ENCODE peak calls at places on chromosomes 6 and 20, in seven cellular contexts. One of them, this sample, is unnamed. For H3K36me3, the result is how much of the 10 kb centered on the place peaks cover.

GRCh38 chr6:170435766-170436165 is 117.3 kb downstream of the PSMB1 start:
- DNase-seq in suprapubic skin: no peak
- DNase-seq in ovary: no peak
- DNase-seq in tibial nerve: no peak
- DNase-seq in HepG2: no peak
- DNase-seq in stomach: no peak
- DNase-seq in transverse colon: no peak
- DNase-seq in this sample: no peak

GRCh38 chr6:111184827-111185567 is 97.7 kb downstream of the SLC16A10 start:
- DNase-seq in transverse colon: no peak
- DNase-seq in tibial nerve: no peak
- DNase-seq in ovary: no peak
- DNase-seq in stomach: no peak
- DNase-seq in HepG2: no peak
- DNase-seq in suprapubic skin: no peak
- DNase-seq in this sample: no peak

GRCh38 chr6:27213544-27214125 is 33.9 kb upstream of the PRSS16 start:
- DNase-seq in transverse colon: no peak
- DNase-seq in suprapubic skin: no peak
- DNase-seq in tibial nerve: no peak
- DNase-seq in HepG2: no peak
- DNase-seq in ovary: no peak
- DNase-seq in stomach: no peak
- DNase-seq in this sample: no peak

GRCh38 chr20:31516651-31517050 is 2.4 kb downstream of the HM13 start:
- DNase-seq in tibial nerve: no peak
- DNase-seq in ovary: no peak
- DNase-seq in transverse colon: no peak
- DNase-seq in stomach: no peak
- DNase-seq in suprapubic skin: no peak
- DNase-seq in HepG2: no peak
- DNase-seq in this sample: no peak

GRCh38 chr6:12286381-12287132 is 3.6 kb upstream of the EDN1 start:
- DNase-seq in HepG2: no peak
- DNase-seq in suprapubic skin: no peak
- DNase-seq in transverse colon: no peak
- DNase-seq in tibial nerve: no peak
- DNase-seq in stomach: no peak
- DNase-seq in ovary: no peak
- DNase-seq in this sample: no peak

GRCh38 chr6:156794963-156795362 is 17.8 kb downstream of the ARID1B start:
- DNase-seq in HepG2: no peak
- DNase-seq in suprapubic skin: no peak
- DNase-seq in tibial nerve: no peak
- DNase-seq in ovary: no peak
- DNase-seq in transverse colon: no peak
- DNase-seq in stomach: no peak
- DNase-seq in this sample: no peak

GRCh38 chr6:28892525-28892924 is 31.3 kb downstream of the TRIM27 start:
- DNase-seq in suprapubic skin: no peak
- DNase-seq in ovary: no peak
- DNase-seq in stomach: no peak
- DNase-seq in tibial nerve: no peak
- DNase-seq in transverse colon: no peak
- DNase-seq in HepG2: no peak
- DNase-seq in this sample: no peak

GRCh38 chr6:166556336-166556735 is 30.1 kb downstream of the RAMACL start:
- DNase-seq in stomach: no peak
- DNase-seq in transverse colon: no peak
- DNase-seq in suprapubic skin: no peak
- DNase-seq in tibial nerve: no peak
- DNase-seq in HepG2: no peak
- DNase-seq in ovary: no peak
- DNase-seq in this sample: no peak

GRCh38 chr6:117169781-117170281 is 95.5 kb upstream of the VGLL2 start:
- DNase-seq in suprapubic skin: no peak
- DNase-seq in ovary: no peak
- DNase-seq in HepG2: no peak
- DNase-seq in transverse colon: no peak
- DNase-seq in tibial nerve: no peak
- DNase-seq in stomach: no peak
- DNase-seq in this sample: no peak

GRCh38 chr6:105836889-105837288 is 249.2 kb upstream of the PRDM1 start:
- DNase-seq in stomach: no peak
- DNase-seq in suprapubic skin: no peak
- DNase-seq in ovary: no peak
- DNase-seq in HepG2: no peak
- DNase-seq in transverse colon: no peak
- DNase-seq in tibial nerve: no peak
- DNase-seq in this sample: no peak

GRCh38 chr6:44254957-44255808 is 2.1 kb downstream of the SLC35B2 start:
- DNase-seq in transverse colon: no peak
- DNase-seq in tibial nerve: no peak
- DNase-seq in HepG2: no peak
- DNase-seq in suprapubic skin: no peak
- DNase-seq in ovary: no peak
- DNase-seq in stomach: no peak
- DNase-seq in this sample: no peak

GRCh38 chr20:63216041-63216848 is at the start of gene YTHDF1:
- DNase-seq in tibial nerve: peak
- DNase-seq in HepG2: peak
- DNase-seq in transverse colon: peak
- DNase-seq in suprapubic skin: peak
- DNase-seq in stomach: peak
- DNase-seq in ovary: peak
- DNase-seq in this sample: peak

GRCh38 chr6:103672169-103672568 is 1187.5 kb downstream of the HACE1 start:
- DNase-seq in tibial nerve: no peak
- DNase-seq in ovary: no peak
- DNase-seq in stomach: no peak
- DNase-seq in HepG2: no peak
- DNase-seq in suprapubic skin: no peak
- DNase-seq in transverse colon: no peak
- DNase-seq in this sample: no peak

GRCh38 chr20:33651562-33652048 is 10.5 kb upstream of the C20orf144 start:
- DNase-seq in stomach: no peak
- DNase-seq in HepG2: no peak
- DNase-seq in transverse colon: no peak
- DNase-seq in ovary: no peak
- DNase-seq in suprapubic skin: no peak
- DNase-seq in tibial nerve: no peak
- DNase-seq in this sample: no peak

GRCh38 chr6:11363881-11364576 is 131.6 kb upstream of the NEDD9 start:
- DNase-seq in suprapubic skin: no peak
- DNase-seq in tibial nerve: no peak
- DNase-seq in stomach: no peak
- DNase-seq in HepG2: no peak
- DNase-seq in ovary: no peak
- DNase-seq in transverse colon: no peak
- DNase-seq in this sample: no peak

GRCh38 chr6:106916891-106917290 is 57.6 kb downstream of the CD24 start:
- DNase-seq in tibial nerve: no peak
- DNase-seq in stomach: no peak
- DNase-seq in suprapubic skin: no peak
- DNase-seq in HepG2: no peak
- DNase-seq in ovary: no peak
- DNase-seq in transverse colon: peak
- DNase-seq in this sample: no peak

GRCh38 chr6:149917679-149918078 is 5.2 kb downstream of the RAET1G start:
- DNase-seq in suprapubic skin: no peak
- DNase-seq in ovary: no peak
- DNase-seq in HepG2: no peak
- DNase-seq in transverse colon: no peak
- DNase-seq in stomach: no peak
- DNase-seq in tibial nerve: no peak
- DNase-seq in this sample: no peak

GRCh38 chr6:24883618-24884017 is 52.1 kb downstream of the RIPOR2 start:
- DNase-seq in stomach: no peak
- DNase-seq in ovary: no peak
- DNase-seq in transverse colon: no peak
- DNase-seq in tibial nerve: no peak
- DNase-seq in suprapubic skin: no peak
- DNase-seq in HepG2: no peak
- DNase-seq in this sample: no peak

GRCh38 chr6:32369678-32370077 is 2.0 kb downstream of the TSBP1 start:
- DNase-seq in ovary: no peak
- DNase-seq in HepG2: no peak
- DNase-seq in transverse colon: no peak
- DNase-seq in tibial nerve: no peak
- DNase-seq in suprapubic skin: no peak
- DNase-seq in stomach: no peak
- DNase-seq in this sample: no peak

GRCh38 chr6:22668717-22669116 is 99.4 kb downstream of the HDGFL1 start:
- DNase-seq in suprapubic skin: no peak
- DNase-seq in ovary: no peak
- DNase-seq in HepG2: no peak
- DNase-seq in transverse colon: no peak
- DNase-seq in tibial nerve: no peak
- DNase-seq in stomach: no peak
- DNase-seq in this sample: no peak

GRCh38 chr6:137680678-137681346 is 186.2 kb upstream of the TNFAIP3 start:
- DNase-seq in stomach: no peak
- DNase-seq in suprapubic skin: no peak
- DNase-seq in tibial nerve: no peak
- DNase-seq in HepG2: no peak
- DNase-seq in transverse colon: no peak
- DNase-seq in ovary: no peak
- DNase-seq in this sample: no peak

GRCh38 chr6:52426667-52427066 is 6.5 kb downstream of the EFHC1 start:
- DNase-seq in stomach: no peak
- DNase-seq in suprapubic skin: no peak
- DNase-seq in ovary: no peak
- DNase-seq in tibial nerve: no peak
- DNase-seq in HepG2: peak
- DNase-seq in transverse colon: no peak
- DNase-seq in this sample: no peak

GRCh38 chr6:134930463-134930862 is 19.4 kb downstream of the ALDH8A1 start:
- DNase-seq in HepG2: no peak
- DNase-seq in transverse colon: no peak
- DNase-seq in ovary: no peak
- DNase-seq in suprapubic skin: no peak
- DNase-seq in stomach: no peak
- DNase-seq in tibial nerve: no peak
- DNase-seq in this sample: no peak

GRCh38 chr20:17648782-17649730 is 33.0 kb downstream of the RRBP1 start:
- DNase-seq in transverse colon: peak
- DNase-seq in HepG2: no peak
- DNase-seq in suprapubic skin: peak
- DNase-seq in ovary: no peak
- DNase-seq in stomach: peak
- DNase-seq in tibial nerve: no peak
- DNase-seq in this sample: peak

GRCh38 chr6:30334077-30334476 is 7.3 kb downstream of the TRIM39 start:
- DNase-seq in suprapubic skin: no peak
- DNase-seq in transverse colon: no peak
- DNase-seq in HepG2: no peak
- DNase-seq in ovary: no peak
- DNase-seq in tibial nerve: no peak
- DNase-seq in stomach: no peak
- DNase-seq in this sample: no peak

DNA sequence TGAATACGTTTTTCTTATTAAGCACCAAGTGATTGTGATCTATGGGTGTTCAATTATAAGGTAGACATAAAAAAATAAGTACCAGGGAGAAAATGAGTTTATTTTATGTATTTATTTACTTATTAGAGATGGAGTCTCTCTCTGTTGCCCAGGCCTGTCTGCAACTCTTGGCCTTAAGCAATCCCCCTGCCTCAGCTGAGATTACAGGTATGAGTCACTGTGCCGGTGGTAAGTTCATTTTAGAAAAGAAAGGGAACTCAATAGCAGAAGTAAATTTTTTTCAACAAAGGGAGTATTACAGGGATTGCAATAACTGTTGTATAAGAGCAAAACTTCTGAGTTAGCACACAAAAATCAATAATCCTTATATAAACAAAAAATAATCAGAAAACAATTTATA is 98.7 kb upstream of the FUT9 start:
- DNase-seq in transverse colon: no peak
- DNase-seq in ovary: no peak
- DNase-seq in HepG2: peak
- DNase-seq in stomach: no peak
- DNase-seq in tibial nerve: no peak
- DNase-seq in suprapubic skin: no peak
- DNase-seq in this sample: no peak
- H3K36me3 ChIP-seq in transverse colon: under half
- H3K36me3 ChIP-seq in ovary: under half
- H3K36me3 ChIP-seq in HepG2: under half
- H3K36me3 ChIP-seq in stomach: under half
- H3K36me3 ChIP-seq in tibial nerve: under half
- H3K36me3 ChIP-seq in suprapubic skin: under half
- H3K36me3 ChIP-seq in this sample: under half

DNA sequence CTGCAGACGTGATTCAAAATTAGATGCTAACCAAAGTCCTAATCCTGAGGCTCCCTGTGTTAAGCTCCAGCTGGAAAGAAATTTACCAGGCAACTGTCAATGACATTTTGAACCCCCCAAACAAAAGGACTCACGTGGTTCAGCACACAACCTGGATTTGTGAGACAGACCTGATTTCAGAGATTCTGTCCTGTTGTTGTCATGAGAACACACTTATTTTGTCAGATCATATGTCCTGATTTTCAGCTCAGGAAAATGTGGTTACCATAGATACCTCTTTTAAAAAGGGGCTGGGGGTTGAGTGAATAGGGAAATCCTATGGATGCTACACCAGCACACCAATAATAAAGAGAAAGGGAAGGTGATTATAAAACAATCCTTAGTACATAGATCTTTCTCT is 61.6 kb downstream of the MTFR2 start:
- DNase-seq in ovary: no peak
- DNase-seq in transverse colon: no peak
- DNase-seq in stomach: no peak
- DNase-seq in HepG2: no peak
- DNase-seq in tibial nerve: no peak
- DNase-seq in suprapubic skin: no peak
- DNase-seq in this sample: no peak
- TF ChIP-seq EP300 in ovary: no peak
- TF ChIP-seq EP300 in transverse colon: no peak
- TF ChIP-seq EP300 in stomach: no peak
- TF ChIP-seq EP300 in HepG2: no peak
- TF ChIP-seq EP300 in tibial nerve: no peak
- TF ChIP-seq EP300 in suprapubic skin: no peak
- TF ChIP-seq EP300 in this sample: no peak

GRCh38 chr6:161596807-161597505 is 323.1 kb upstream of the AGPAT4 start:
- DNase-seq in suprapubic skin: no peak
- DNase-seq in stomach: no peak
- DNase-seq in HepG2: no peak
- DNase-seq in ovary: no peak
- DNase-seq in tibial nerve: no peak
- DNase-seq in transverse colon: no peak
- DNase-seq in this sample: no peak

GRCh38 chr6:161598896-161599295 is 325.0 kb upstream of the AGPAT4 start:
- DNase-seq in stomach: no peak
- DNase-seq in suprapubic skin: no peak
- DNase-seq in ovary: no peak
- DNase-seq in tibial nerve: no peak
- DNase-seq in transverse colon: no peak
- DNase-seq in HepG2: no peak
- DNase-seq in this sample: no peak

GRCh38 chr6:161594412-161594811 is 320.6 kb upstream of the AGPAT4 start:
- DNase-seq in stomach: no peak
- DNase-seq in HepG2: no peak
- DNase-seq in ovary: no peak
- DNase-seq in tibial nerve: no peak
- DNase-seq in suprapubic skin: no peak
- DNase-seq in transverse colon: no peak
- DNase-seq in this sample: no peak
- TF ChIP-seq POLR2A in stomach: no peak
- TF ChIP-seq POLR2A in HepG2: no peak
- TF ChIP-seq POLR2A in ovary: no peak
- TF ChIP-seq POLR2A in tibial nerve: no peak
- TF ChIP-seq POLR2A in suprapubic skin: no peak
- TF ChIP-seq POLR2A in transverse colon: no peak
- TF ChIP-seq POLR2A in this sample: no peak

GRCh38 chr6:82204010-82204409 is 43.5 kb downstream of the IBTK start:
- DNase-seq in ovary: no peak
- DNase-seq in tibial nerve: no peak
- DNase-seq in transverse colon: no peak
- DNase-seq in stomach: no peak
- DNase-seq in HepG2: no peak
- DNase-seq in suprapubic skin: no peak
- DNase-seq in this sample: no peak
- H3K36me3 ChIP-seq in ovary: under half
- H3K36me3 ChIP-seq in tibial nerve: half or more
- H3K36me3 ChIP-seq in transverse colon: under half
- H3K36me3 ChIP-seq in stomach: half or more
- H3K36me3 ChIP-seq in HepG2: under half
- H3K36me3 ChIP-seq in suprapubic skin: half or more
- H3K36me3 ChIP-seq in this sample: under half

This sample was measured in sigmoid colon.